ENCODE peak calls at places on chromosome 13, in five cellular contexts. X, Q, K, D and A are unnamed samples. For H3K4me1, the result is how much of the 10 kb centered on the place peaks cover.

GRCh38 chr13:84405286-84405685 is 523.0 kb upstream of the SLITRK1 start:
- DNase-seq in X (no peak), Q (no peak), K (no peak), D (no peak), A (no peak)

GRCh38 chr13:51689597-51689996 is 105.3 kb downstream of the WDFY2 start:
- DNase-seq in X (no peak), D (no peak), Q (no peak), K (no peak), A (no peak)

GRCh38 chr13:40895715-40896184 is 106.3 kb downstream of the SLC25A15 start:
- DNase-seq in D (no peak), Q (no peak), X (no peak), K (no peak), A (no peak)

GRCh38 chr13:63497601-63498000 is 2082.0 kb upstream of the PCDH20 start:
- DNase-seq in Q (no peak), X (no peak), D (no peak), K (no peak), A (no peak)

GRCh38 chr13:66665991-66666390 is 564.1 kb downstream of the PCDH9 start:
- DNase-seq in D (no peak), Q (no peak), X (no peak), K (no peak), A (peak)

GRCh38 chr13:59477011-59477410 is 686.7 kb downstream of the DIAPH3 start:
- DNase-seq in Q (no peak), D (no peak), X (no peak), K (no peak), A (no peak)

GRCh38 chr13:50267917-50268316 is 252.7 kb downstream of the KCNRG start:
- DNase-seq in D (no peak), K (no peak), X (no peak), Q (no peak), A (no peak)

GRCh38 chr13:82688400-82688999 is 1193.8 kb downstream of the SLITRK1 start:
- DNase-seq in X (no peak), K (no peak), Q (no peak), D (no peak), A (no peak)

GRCh38 chr13:40388617-40389016 is 277.8 kb downstream of the FOXO1 start:
- DNase-seq in D (no peak), K (no peak), X (peak), Q (peak), A (no peak)

GRCh38 chr13:83009987-83010386 is 872.3 kb downstream of the SLITRK1 start:
- DNase-seq in D (no peak), Q (no peak), X (no peak), K (no peak), A (no peak)

GRCh38 chr13:48486836-48487235 is 46.0 kb downstream of the RCBTB2 start:
- DNase-seq in D (no peak), Q (no peak), K (no peak), X (no peak), A (no peak)

GRCh38 chr13:24187185-24187584 is 26.7 kb downstream of the SPATA13 start:
- DNase-seq in D (no peak), Q (no peak), X (no peak), K (no peak), A (no peak)

GRCh38 chr13:95256086-95256485 is 45.2 kb downstream of the ABCC4 start:
- DNase-seq in K (no peak), X (no peak), Q (no peak), D (no peak), A (no peak)

GRCh38 chr13:79456656-79457365 is 24.1 kb upstream of the NDFIP2 start:
- DNase-seq in Q (no peak), X (no peak), D (no peak), K (no peak), A (no peak)

GRCh38 chr13:59391696-59392095 is 772.0 kb downstream of the DIAPH3 start:
- DNase-seq in X (peak), Q (peak), K (peak), D (no peak), A (no peak)

GRCh38 chr13:46654956-46655726 is 102.2 kb downstream of the LRCH1 start:
- DNase-seq in X (no peak), K (no peak), Q (no peak), D (no peak), A (no peak)

GRCh38 chr13:29472317-29472961 is 123.0 kb downstream of the SLC7A1 start:
- DNase-seq in Q (peak), K (no peak), D (no peak), X (no peak), A (no peak)

GRCh38 chr13:51000058-51000457 is 90.5 kb downstream of the RNASEH2B start:
- DNase-seq in X (no peak), D (no peak), K (no peak), Q (no peak), A (no peak)

GRCh38 chr13:23952796-23953195 is 55.5 kb upstream of the C1QTNF9B start:
- DNase-seq in K (no peak), X (no peak), D (no peak), Q (no peak), A (no peak)

GRCh38 chr13:110407021-110407420 is 99.9 kb downstream of the COL4A2 start:
- DNase-seq in X (no peak), Q (no peak), D (no peak), K (no peak), A (no peak)

GRCh38 chr13:73173160-73173905 is 114.5 kb downstream of the KLF5 start:
- DNase-seq in D (no peak), Q (no peak), K (no peak), X (no peak), A (no peak)

GRCh38 chr13:73171242-73171641 is 112.4 kb downstream of the KLF5 start:
- DNase-seq in D (no peak), X (no peak), Q (no peak), K (no peak), A (no peak)

GRCh38 chr13:73169971-73170370 is 111.2 kb downstream of the KLF5 start:
- DNase-seq in K (no peak), D (no peak), X (no peak), Q (no peak), A (no peak)

GRCh38 chr13:73174521-73175010 is 115.8 kb downstream of the KLF5 start:
- DNase-seq in D (no peak), K (no peak), Q (no peak), X (no peak), A (no peak)

GRCh38 chr13:73171926-73172325 is 113.1 kb downstream of the KLF5 start:
- DNase-seq in Q (no peak), D (no peak), K (peak), X (no peak), A (no peak)
- H3K27ac ChIP-seq in Q (no peak), D (no peak), K (peak), X (no peak), A (peak)

DNA sequence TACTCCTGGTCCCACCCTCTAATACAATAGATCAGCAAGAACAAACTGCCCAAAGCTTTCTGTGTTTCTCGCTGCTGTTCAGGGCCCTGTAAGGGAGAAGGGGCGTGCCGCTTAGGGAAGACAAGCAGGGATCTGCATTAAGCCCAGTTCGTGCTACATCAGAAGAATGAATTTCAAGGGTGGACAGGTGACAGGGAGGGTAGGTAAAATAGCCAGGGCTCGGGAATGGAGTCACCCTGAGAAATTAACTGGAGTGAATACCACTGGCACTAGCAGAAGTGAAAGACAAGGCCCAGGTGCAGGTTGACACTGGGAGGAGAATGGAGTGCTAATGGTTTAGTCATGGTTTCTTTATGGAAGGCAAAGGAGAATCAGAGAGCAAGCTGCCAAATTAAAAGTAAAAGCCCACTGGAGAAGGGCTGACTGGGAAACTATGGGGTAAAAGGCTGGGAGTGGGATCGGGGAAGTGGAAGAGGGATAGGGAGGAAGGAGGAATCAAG is 183.1 kb upstream of the TSC22D1 start:
- DNase-seq in K (no peak), D (no peak), X (no peak), Q (no peak), A (no peak)
- H3K4me1 ChIP-seq in K (under half), D (under half), X (under half), Q (under half), A (under half)

GRCh38 chr13:113298001-113298945 is 1.2 kb downstream of the LAMP1 start:
- DNase-seq in K (no peak), D (no peak), X (no peak), Q (no peak), A (no peak)
- H3K27ac ChIP-seq in K (no peak), D (peak), X (peak), Q (peak), A (peak)

GRCh38 chr13:74129500-74130144 is 4.6 kb downstream of the KLF12 start:
- DNase-seq in D (no peak), X (no peak), Q (no peak), K (peak), A (peak)

GRCh38 chr13:74132768-74133656 is 1.2 kb downstream of the KLF12 start:
- DNase-seq in D (no peak), K (peak), Q (peak), X (peak), A (peak)

GRCh38 chr13:74132152-74132767 is 1.9 kb downstream of the KLF12 start:
- DNase-seq in X (peak), D (no peak), Q (no peak), K (no peak), A (no peak)

GRCh38 chr13:74131206-74131605 is 3.0 kb downstream of the KLF12 start:
- DNase-seq in D (no peak), X (no peak), Q (no peak), K (no peak), A (no peak)

DNA sequence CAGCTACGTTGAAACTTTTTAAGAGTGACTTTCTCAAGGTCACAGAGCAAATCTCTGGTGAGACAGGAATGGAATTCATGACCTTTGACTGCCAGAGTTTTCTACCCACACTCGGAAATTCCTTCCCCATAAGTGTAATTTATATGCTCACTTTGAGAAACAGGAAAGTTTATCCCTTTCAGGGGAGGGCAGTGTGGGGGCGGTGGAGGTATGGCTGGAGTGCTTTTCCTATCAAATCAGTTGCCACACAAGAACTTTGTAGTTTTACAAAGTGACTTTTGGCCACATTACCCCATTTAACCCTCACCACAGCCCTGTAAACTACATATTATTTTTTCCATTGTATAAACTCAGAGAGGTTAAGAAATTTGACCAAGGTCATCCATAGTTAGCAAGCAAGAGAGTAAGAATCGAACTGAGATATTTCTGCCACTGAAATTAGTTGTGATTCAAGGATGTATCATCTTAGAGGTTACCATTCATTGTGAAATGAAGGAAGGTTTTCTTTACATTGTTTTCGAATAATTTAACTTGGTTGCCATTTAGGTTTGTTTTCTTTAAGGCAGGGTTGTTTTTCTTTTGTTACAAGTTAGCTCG is 5.9 kb downstream of the KLF12 start:
- DNase-seq in Q (no peak), K (no peak), D (no peak), X (no peak), A (no peak)
- H3K4me1 ChIP-seq in Q (under half), K (half or more), D (under half), X (under half), A (half or more)

DNA sequence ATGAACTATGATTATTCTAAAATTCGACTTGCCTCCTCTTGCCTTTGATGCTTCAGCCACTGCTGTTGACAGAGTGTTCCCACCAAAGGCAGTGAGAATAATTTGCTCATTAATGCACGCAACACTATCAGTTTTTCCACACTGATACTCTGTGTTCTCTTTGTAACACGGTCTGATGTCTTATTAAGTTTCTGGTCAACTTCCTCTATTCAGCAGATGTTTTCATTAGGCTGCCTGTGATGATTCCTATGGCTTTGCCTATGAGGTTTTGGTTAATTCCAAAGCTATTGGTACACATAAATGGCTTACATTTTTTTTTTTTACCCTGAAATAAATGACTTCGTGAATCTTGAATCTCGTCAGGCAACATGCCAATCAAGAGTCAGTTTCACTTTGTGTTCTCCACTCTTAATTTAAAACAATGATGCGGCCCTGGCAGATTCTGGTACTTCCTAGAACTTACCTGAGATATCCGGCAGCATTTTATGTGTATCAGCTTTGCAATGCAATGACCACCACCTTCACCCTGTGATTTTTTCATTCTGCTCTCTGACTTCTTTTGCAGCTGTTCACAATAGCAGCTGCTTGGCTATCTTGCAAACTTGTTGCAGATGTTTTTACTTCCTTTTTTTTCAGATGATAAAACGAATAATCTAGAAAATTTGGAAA is 27.5 kb upstream of the KL start:
- DNase-seq in K (no peak), D (no peak), Q (no peak), X (no peak), A (no peak)
- H3K27ac ChIP-seq in K (peak), D (no peak), Q (no peak), X (no peak), A (peak)

GRCh38 chr13:106524108-106524507 is 11.4 kb downstream of the EFNB2 start:
- DNase-seq in Q (no peak), X (no peak), K (no peak), D (no peak), A (no peak)
- H3K4me1 ChIP-seq in Q (under half), X (under half), K (under half), D (half or more), A (under half)

GRCh38 chr13:44141725-44142539 is 231.7 kb upstream of the SERP2 start:
- DNase-seq in X (peak), Q (peak), K (peak), D (peak), A (peak)
- H3K27ac ChIP-seq in X (peak), Q (peak), K (peak), D (peak), A (peak)

GRCh38 chr13:43758834-43759233 is 27.9 kb downstream of the ENOX1 start:
- DNase-seq in Q (no peak), K (no peak), X (no peak), D (no peak), A (no peak)

GRCh38 chr13:43763143-43763759 is 23.5 kb downstream of the ENOX1 start:
- DNase-seq in X (no peak), D (no peak), K (no peak), Q (no peak), A (no peak)

GRCh38 chr13:43757266-43757665 is 29.5 kb downstream of the ENOX1 start:
- DNase-seq in Q (no peak), X (no peak), K (no peak), D (no peak), A (no peak)

GRCh38 chr13:43764349-43764748 is 22.4 kb downstream of the ENOX1 start:
- DNase-seq in D (no peak), K (no peak), Q (no peak), X (no peak), A (no peak)

DNA sequence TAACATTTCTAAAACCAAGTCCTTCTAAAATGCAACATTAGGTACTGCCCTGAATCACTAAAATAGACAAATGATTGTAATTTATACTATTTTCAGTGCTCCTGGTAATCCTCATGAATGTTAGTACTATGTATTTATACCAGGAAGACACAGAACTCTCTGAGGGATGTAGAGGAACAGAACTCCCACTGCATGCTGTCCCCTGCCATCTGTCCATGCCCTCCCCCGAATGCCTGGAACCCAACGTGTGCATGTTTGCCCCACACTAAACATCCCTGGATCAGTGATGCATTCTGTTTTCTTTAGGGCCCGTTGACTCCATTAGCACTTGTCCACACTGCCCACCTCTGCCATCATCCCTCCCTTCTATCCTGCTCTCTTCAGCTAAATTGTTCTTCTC is 26.5 kb downstream of the ENOX1 start:
- DNase-seq in Q (no peak), D (no peak), X (no peak), K (no peak), A (no peak)
- H3K4me1 ChIP-seq in Q (under half), D (under half), X (under half), K (under half), A (under half)